ENCODE peak calls at places on chromosome 4, in six cellular contexts. U is ovary; P is CD8-positive, alpha-beta T cell; M is Panc1; S is astrocyte; O is WERI-Rb-1. K is an unnamed sample.

GRCh38 chr4:154082760-154083530 is 294.1 kb upstream of the SFRP2 start:
- DNase-seq in P (no peak), M (no peak), O (peak; percentile 42), U (no peak), S (peak; percentile 66), K (no peak)

GRCh38 chr4:78451407-78451806 is 100.2 kb upstream of the ANXA3 start:
- DNase-seq in P (no peak), S (no peak), M (no peak), U (no peak), O (no peak), K (no peak)

GRCh38 chr4:18844726-18845125 is 823.2 kb upstream of the LCORL start:
- DNase-seq in U (no peak), S (peak; percentile 66), M (no peak), P (no peak), O (no peak), K (no peak)

GRCh38 chr4:85486425-85487101 is 11.6 kb downstream of the ARHGAP24 start:
- DNase-seq in S (peak; percentile 34), U (no peak), P (no peak), M (no peak), O (no peak), K (no peak)

GRCh38 chr4:69823481-69824186 is 36.3 kb downstream of the SULT1E1 start:
- DNase-seq in P (peak; percentile 56), M (no peak), O (peak; percentile 42), S (no peak), U (no peak), K (peak; percentile 83)

GRCh38 chr4:3582091-3582475 is 49.9 kb upstream of the LRPAP1 start:
- DNase-seq in U (no peak), M (no peak), O (no peak), S (no peak), P (no peak), K (no peak)

GRCh38 chr4:140730108-140730507 is 26.1 kb downstream of the TBC1D9 start:
- DNase-seq in M (no peak), O (no peak), S (no peak), U (no peak), P (no peak), K (no peak)

GRCh38 chr4:67896421-67897065 is 12.7 kb upstream of the TMPRSS11D start:
- DNase-seq in O (no peak), S (no peak), P (no peak), U (no peak), M (no peak), K (no peak)

GRCh38 chr4:25810016-25810415 is 52.8 kb downstream of the SEL1L3 start:
- DNase-seq in M (no peak), S (no peak), P (no peak), U (no peak), O (no peak), K (no peak)

GRCh38 chr4:98996056-98996941 is 778 bp downstream of the METAP1 start:
- DNase-seq in M (no peak), O (peak; percentile 21), S (peak; percentile 10), U (no peak), P (no peak), K (peak; percentile 24)

GRCh38 chr4:101252721-101253120 is 94.6 kb downstream of the PPP3CA start:
- DNase-seq in S (no peak), M (no peak), U (no peak), P (no peak), O (no peak), K (no peak)

GRCh38 chr4:38728651-38729141 is 54.1 kb downstream of the TLR10 start:
- DNase-seq in P (no peak), M (no peak), O (peak; percentile 50), U (no peak), S (no peak), K (peak; percentile 85)

GRCh38 chr4:6217716-6218381 is 17.5 kb upstream of the JAKMIP1 start:
- DNase-seq in O (no peak), S (no peak), P (no peak), M (no peak), U (no peak), K (no peak)
- H3K27me3 ChIP-seq in O (no peaks in the 10 kb centered on the region), S (peaks cover 17% of the 10 kb centered on the region), P (peaks cover 12% of the 10 kb centered on the region), M (peaks cover 20% of the 10 kb centered on the region), U (no peaks in the 10 kb centered on the region), K (peaks cover 39% of the 10 kb centered on the region)

GRCh38 chr4:75514131-75514948 is at the start of the genes RCHY1 and THAP6:
- DNase-seq in S (peak; percentile 92), O (peak; percentile 98), U (peak; percentile 90), M (peak; percentile 82), P (peak; percentile 94), K (peak; percentile 97)
- TF ChIP-seq CTCF in S (no peak), O (no peak), U (peak; percentile 22), M (no peak), P (no peak), K (no peak)

GRCh38 chr4:17780461-17781071 is 855 bp downstream of the FAM184B start:
- DNase-seq in S (peak; percentile 61), U (no peak), M (no peak), P (no peak), O (no peak), K (no peak)
- H3K27me3 ChIP-seq in S (peaks cover 13% of the 10 kb centered on the region), U (no peaks in the 10 kb centered on the region), M (peaks cover 6% of the 10 kb centered on the region), P (peaks cover 14% of the 10 kb centered on the region), O (peaks cover 6% of the 10 kb centered on the region), K (peaks cover 52% of the 10 kb centered on the region)

DNA sequence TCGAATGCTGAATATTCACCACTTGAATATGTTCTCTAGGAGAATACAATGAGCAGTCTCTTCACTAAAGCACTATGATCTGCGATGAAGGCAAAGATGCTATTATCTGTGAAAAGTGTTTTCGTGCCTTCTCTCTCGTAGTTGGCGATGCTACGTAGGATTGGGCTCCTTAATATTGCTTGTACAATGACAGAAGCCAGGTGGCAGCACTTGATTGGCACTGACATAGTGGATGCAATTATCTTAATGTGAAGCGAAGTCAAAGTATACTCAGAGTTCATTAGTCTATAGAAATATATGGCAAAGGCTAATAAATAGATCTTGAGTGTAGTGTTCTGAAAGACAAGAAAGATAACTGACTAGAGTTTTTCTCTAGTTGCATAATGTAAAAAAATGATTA is 1135.7 kb upstream of the AGA start:
- DNase-seq in U (no peak), S (no peak), O (peak; percentile 18), P (no peak), M (no peak), K (no peak)
- TF ChIP-seq CTCF in U (no peak), S (no peak), O (peak; percentile 37), P (no peak), M (peak; percentile 25), K (no peak)

GRCh38 chr4:173534439-173534838 is 4.4 kb upstream of the HAND2 start:
- DNase-seq in U (no peak), P (no peak), S (no peak), O (no peak), M (no peak), K (no peak)

GRCh38 chr4:173536808-173537429 is 6.9 kb upstream of the HAND2 start:
- DNase-seq in M (no peak), S (no peak), U (no peak), P (no peak), O (no peak), K (no peak)

GRCh38 chr4:173532725-173533511 is 2.9 kb upstream of the HAND2 start:
- DNase-seq in U (no peak), M (no peak), S (no peak), P (no peak), O (no peak), K (no peak)

GRCh38 chr4:173535932-173536331 is 5.9 kb upstream of the HAND2 start:
- DNase-seq in U (no peak), M (no peak), S (no peak), P (no peak), O (no peak), K (no peak)

DNA sequence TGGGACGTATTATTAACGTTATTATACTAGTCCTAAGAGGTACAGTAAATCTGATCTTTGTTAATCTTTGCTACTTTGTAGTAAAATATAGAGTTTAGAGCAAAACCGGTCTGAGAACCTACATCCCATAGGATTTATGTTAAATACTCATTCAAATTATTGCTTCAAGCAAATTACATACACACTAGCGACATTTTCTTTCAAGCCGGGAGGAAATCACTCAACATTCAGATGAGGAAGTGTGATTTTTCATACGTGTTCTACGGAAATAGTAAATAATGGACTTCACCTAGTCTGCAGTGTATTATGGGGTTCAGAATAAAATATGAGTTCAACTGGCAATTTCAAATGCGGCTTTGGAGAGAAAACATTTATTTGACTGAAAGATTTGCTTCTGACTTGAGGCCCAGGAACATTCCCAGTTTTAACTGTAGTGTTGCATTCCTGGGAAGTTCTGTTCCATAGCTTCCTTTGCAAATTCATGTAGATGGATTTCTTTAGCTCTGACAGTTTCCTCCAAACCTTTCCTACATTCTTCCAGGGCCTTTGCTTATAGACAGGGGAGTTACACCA is 5.2 kb upstream of the HAND2 start:
- DNase-seq in M (no peak), S (no peak), O (no peak), P (no peak), U (no peak), K (no peak)
- H3K27me3 ChIP-seq in M (peaks cover 17% of the 10 kb centered on the region), S (peaks cover 100% of the 10 kb centered on the region), O (peaks cover 3% of the 10 kb centered on the region), P (peaks cover 68% of the 10 kb centered on the region), U (no peaks in the 10 kb centered on the region), K (peaks cover 100% of the 10 kb centered on the region)